ENCODE peak calls at places on chromosomes 5 and 9, in four cellular contexts. K, B, T and W are unnamed samples.

GRCh38 chr5:83000448-83000847 is 76.7 kb downstream of the TMEM167A start:
- DNase-seq in K (no peak), B (no peak), T (no peak), W (no peak)

GRCh38 chr9:78893758-78894157 is 596.8 kb downstream of the PSAT1 start:
- DNase-seq in K (no peak), B (no peak), T (no peak), W (no peak)

GRCh38 chr9:71349218-71349617 is 227.8 kb upstream of the TRPM3 start:
- DNase-seq in K (no peak), B (no peak), T (no peak), W (no peak)

GRCh38 chr5:168353216-168353957 is 61.9 kb downstream of the WWC1 start:
- DNase-seq in K (peak), B (no peak), T (no peak), W (no peak)

GRCh38 chr5:54404568-54404967 is 50.9 kb upstream of the HSPB3 start:
- DNase-seq in K (no peak), B (no peak), T (no peak), W (no peak)

GRCh38 chr9:2424564-2425153 is 196.9 kb upstream of the VLDLR start:
- DNase-seq in K (no peak), B (no peak), T (no peak), W (no peak)

GRCh38 chr9:16611969-16612368 is 258.5 kb downstream of the BNC2 start:
- DNase-seq in K (no peak), B (no peak), T (no peak), W (no peak)

GRCh38 chr5:61941637-61942036 is 364.4 kb upstream of the KIF2A start:
- DNase-seq in K (no peak), B (no peak), T (no peak), W (no peak)

GRCh38 chr5:175438234-175438857 is 5.6 kb downstream of the DRD1 start:
- DNase-seq in K (no peak), B (no peak), T (no peak), W (no peak)

GRCh38 chr5:170151105-170151831 is 45.6 kb downstream of the FOXI1 start:
- DNase-seq in K (peak), B (peak), T (peak), W (peak)

GRCh38 chr5:150644496-150644895 is 4.0 kb downstream of the SYNPO start:
- DNase-seq in K (no peak), B (peak), T (peak), W (no peak)

GRCh38 chr9:97419315-97419867 is 7.5 kb downstream of the TDRD7 start:
- DNase-seq in K (peak), B (no peak), T (no peak), W (no peak)

GRCh38 chr9:108257387-108257786 is 598.4 kb downstream of the ACTL7B start:
- DNase-seq in K (no peak), B (no peak), T (no peak), W (no peak)

GRCh38 chr5:126998201-126998631 is 32.1 kb downstream of the MARCHF3 start:
- DNase-seq in K (no peak), B (no peak), T (peak), W (no peak)

GRCh38 chr5:103347729-103348128 is 89.2 kb downstream of the MACIR start:
- DNase-seq in K (peak), B (no peak), T (no peak), W (no peak)

GRCh38 chr5:56910123-56910951 is 941 bp downstream of the SETD9 start:
- DNase-seq in K (no peak), B (peak), T (peak), W (peak)

GRCh38 chr9:128242828-128243485 is 32.9 kb downstream of the GOLGA2 start:
- DNase-seq in K (no peak), B (peak), T (peak), W (no peak)

GRCh38 chr5:23007762-23008161 is 154.6 kb upstream of the CDH12 start:
- DNase-seq in K (no peak), B (no peak), T (no peak), W (no peak)

GRCh38 chr5:17723876-17724275 is 89.6 kb downstream of the TAF11L14 start:
- DNase-seq in K (no peak), B (no peak), T (no peak), W (no peak)

GRCh38 chr9:114465906-114466900 is 39.1 kb downstream of the WHRN start:
- DNase-seq in K (no peak), B (no peak), T (no peak), W (no peak)

GRCh38 chr9:86827893-86828292 is 119.4 kb downstream of the GAS1 start:
- DNase-seq in K (no peak), B (no peak), T (no peak), W (no peak)

GRCh38 chr9:14347408-14348224 is 33.7 kb upstream of the NFIB start:
- DNase-seq in K (peak), B (peak), T (peak), W (peak)

GRCh38 chr9:132857601-132858342 is 20.3 kb downstream of the AK8 start:
- DNase-seq in K (no peak), B (no peak), T (peak), W (no peak)

GRCh38 chr5:133635051-133635450 is 22.7 kb upstream of the FSTL4 start:
- DNase-seq in K (peak), B (no peak), T (no peak), W (no peak)

GRCh38 chr5:154947778-154948177 is 6.9 kb downstream of the MRPL22 start:
- DNase-seq in K (no peak), B (no peak), T (no peak), W (no peak)

GRCh38 chr9:127779136-127779981 is 893 bp upstream of the SH2D3C start:
- DNase-seq in K (no peak), B (no peak), T (no peak), W (no peak)

GRCh38 chr5:163809480-163809879 is 304.1 kb downstream of the MAT2B start:
- DNase-seq in K (no peak), B (no peak), T (no peak), W (no peak)

GRCh38 chr9:78543353-78543752 is 246.4 kb downstream of the PSAT1 start:
- DNase-seq in K (no peak), B (no peak), T (no peak), W (no peak)

GRCh38 chr5:124650960-124651662 is 95.3 kb downstream of the ZNF608 start:
- DNase-seq in K (no peak), B (no peak), T (no peak), W (no peak)

GRCh38 chr9:33117816-33118215 is 41.3 kb upstream of the SMU1 start:
- DNase-seq in K (no peak), B (no peak), T (no peak), W (no peak)

GRCh38 chr9:84397151-84397728 is 56.7 kb upstream of the SLC28A3 start:
- DNase-seq in K (peak), B (peak), T (peak), W (no peak)

GRCh38 chr5:179720222-179720621 is 12.4 kb upstream of the MAML1 start:
- DNase-seq in K (no peak), B (no peak), T (no peak), W (no peak)

GRCh38 chr9:4713849-4714248 is 27.2 kb downstream of the AK3 start:
- DNase-seq in K (no peak), B (no peak), T (no peak), W (no peak)

GRCh38 chr5:133926960-133927615 is 41.3 kb downstream of the C5orf15 start:
- DNase-seq in K (peak), B (no peak), T (no peak), W (no peak)

GRCh38 chr9:14661421-14662059 is 31.7 kb downstream of the ZDHHC21 start:
- DNase-seq in K (peak), B (no peak), T (no peak), W (no peak)

GRCh38 chr9:20242767-20243166 is 379.5 kb downstream of the MLLT3 start:
- DNase-seq in K (no peak), B (no peak), T (no peak), W (no peak)

GRCh38 chr5:2177244-2177643 is 294.5 kb upstream of the IRX4 start:
- DNase-seq in K (no peak), B (no peak), T (no peak), W (no peak)

GRCh38 chr5:83177803-83178202 is 100.5 kb downstream of the XRCC4 start:
- DNase-seq in K (no peak), B (no peak), T (no peak), W (no peak)

DNA sequence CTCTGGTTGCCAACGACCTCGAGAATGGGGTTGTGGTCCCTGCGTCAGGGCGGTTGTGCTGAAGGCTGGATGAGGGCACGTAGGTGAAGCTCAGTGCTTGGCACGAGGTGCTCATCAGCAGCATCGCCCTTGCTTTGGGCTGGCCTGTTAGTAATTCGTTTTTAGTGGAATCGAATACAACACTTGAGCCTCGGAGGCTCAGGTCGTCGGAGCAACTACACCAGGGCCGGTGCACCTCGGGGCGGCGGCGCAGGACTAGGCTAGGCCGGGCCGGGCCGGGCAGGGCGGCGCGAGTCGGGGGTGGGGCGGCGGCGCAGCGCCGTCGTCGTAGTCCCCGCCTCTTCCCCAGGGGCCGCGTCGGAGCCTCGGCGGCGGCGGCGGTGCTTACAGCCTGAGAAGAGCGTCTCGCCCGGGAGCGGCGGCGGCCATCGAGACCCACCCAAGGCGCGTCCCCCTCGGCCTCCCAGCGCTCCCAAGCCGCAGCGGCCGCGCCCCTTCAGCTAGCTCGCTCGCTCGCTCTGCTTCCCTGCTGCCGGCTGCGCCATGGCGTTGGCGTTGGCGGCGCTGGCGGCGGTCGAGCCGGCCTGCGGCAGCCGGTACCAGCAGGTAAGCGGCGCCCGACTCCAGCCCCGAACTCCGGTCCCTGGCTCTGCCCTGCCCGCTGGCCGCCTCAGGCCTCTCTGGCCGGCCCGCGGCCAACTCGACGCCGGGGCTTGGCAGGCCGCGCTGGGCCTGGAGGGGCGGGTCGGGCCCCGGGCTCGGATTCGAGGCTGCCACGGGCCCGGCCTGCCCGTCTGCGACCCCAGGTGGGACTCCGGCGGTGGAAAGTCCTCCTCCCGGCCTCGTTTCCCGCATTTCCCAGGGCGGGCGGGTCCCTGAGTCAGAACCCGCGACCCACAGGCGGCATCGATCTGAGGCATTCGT is at the start of gene NDFIP1:
- DNase-seq in K (peak), B (peak), T (peak), W (peak)
- H3K27ac ChIP-seq in K (peak), B (peak), T (peak), W (peak)

GRCh38 chr5:39717186-39717897 is 292.6 kb upstream of the DAB2 start:
- DNase-seq in K (peak), B (no peak), T (no peak), W (no peak)

GRCh38 chr5:39713224-39713911 is 288.6 kb upstream of the DAB2 start:
- DNase-seq in K (peak), B (no peak), T (no peak), W (no peak)

GRCh38 chr5:39716532-39716971 is 291.8 kb upstream of the DAB2 start:
- DNase-seq in K (peak), B (peak), T (no peak), W (no peak)

GRCh38 chr5:39712316-39713223 is 287.8 kb upstream of the DAB2 start:
- DNase-seq in K (peak), B (no peak), T (no peak), W (no peak)

DNA sequence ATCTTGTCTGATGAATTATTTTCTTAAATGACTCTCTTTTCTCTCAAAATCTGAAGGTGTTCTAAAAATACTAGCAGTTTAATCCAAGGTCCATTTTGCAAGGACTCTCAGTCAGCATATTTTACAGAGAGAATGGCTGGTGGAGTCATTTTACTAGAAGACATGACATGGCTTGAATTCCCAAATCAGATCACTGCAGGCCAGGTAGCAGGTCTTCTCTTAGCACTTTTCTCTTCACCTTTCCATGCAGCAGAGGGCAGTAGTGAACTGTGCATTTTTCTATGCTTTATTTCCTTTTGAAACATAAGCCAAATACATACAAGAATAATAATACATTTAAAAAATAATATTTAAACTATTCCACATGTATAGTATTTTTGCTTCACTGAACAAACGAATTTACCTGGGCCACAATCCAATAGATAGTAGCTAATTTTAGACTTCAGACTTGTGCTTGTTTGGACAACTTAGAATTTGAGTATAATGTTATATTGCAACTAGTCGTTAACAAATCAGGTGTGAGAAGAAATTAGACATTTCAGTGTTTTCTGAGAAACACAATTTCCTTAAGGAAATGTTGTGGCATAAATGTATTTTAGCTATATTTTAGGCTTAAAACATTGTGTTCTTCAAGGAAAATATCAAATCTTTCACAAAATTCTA is 289.4 kb upstream of the DAB2 start:
- DNase-seq in K (peak), B (no peak), T (no peak), W (no peak)
- H3K27ac ChIP-seq in K (peak), B (no peak), T (no peak), W (no peak)

GRCh38 chr5:71938886-71939285 is 168.4 kb upstream of the MAP1B start:
- DNase-seq in K (peak), B (no peak), T (no peak), W (no peak)
- H3K27ac ChIP-seq in K (peak), B (no peak), T (no peak), W (no peak)

DNA sequence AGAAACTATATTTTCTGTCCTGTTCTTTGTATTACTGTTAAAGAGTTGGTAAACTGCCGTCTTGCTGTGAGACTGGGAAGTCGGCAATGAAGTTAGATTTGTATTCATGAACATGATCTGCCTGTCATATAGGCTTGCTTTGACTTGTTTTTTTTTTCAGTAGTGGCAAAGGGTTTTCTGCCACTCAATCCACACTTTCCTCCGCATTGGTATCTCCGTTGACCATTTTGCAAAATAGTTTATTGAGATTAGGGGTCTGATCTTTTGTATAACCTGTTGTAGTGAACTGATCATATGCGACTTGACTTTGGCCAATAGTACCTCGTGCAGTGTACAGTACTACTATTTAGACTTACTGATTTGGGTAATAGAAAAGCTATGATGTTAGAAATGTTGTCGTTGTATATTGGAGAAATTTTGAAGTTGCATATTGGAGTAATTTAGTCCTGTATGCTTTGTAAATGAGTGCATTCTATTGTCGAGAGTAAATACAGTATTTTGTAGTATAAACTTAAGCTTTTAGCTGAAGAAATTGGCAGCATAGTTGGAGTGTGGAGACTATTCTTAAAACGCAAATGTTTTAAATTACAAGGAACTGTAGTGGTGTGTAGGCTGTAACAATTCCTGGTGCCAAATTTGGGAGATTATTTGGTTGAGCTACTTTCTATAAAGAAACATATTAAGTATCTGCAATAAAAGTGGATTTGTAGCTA is 1.8 kb downstream of the DENND4C start:
- DNase-seq in K (peak), B (no peak), T (no peak), W (no peak)
- H3K27ac ChIP-seq in K (no peak), B (no peak), T (no peak), W (peak)

GRCh38 chr9:123349033-123349432 is 7.0 kb upstream of the CRB2 start:
- DNase-seq in K (no peak), B (no peak), T (no peak), W (no peak)
- H3K27ac ChIP-seq in K (no peak), B (no peak), T (no peak), W (no peak)

GRCh38 chr5:74390306-74390637 is 250.3 kb downstream of the ENC1 start:
- DNase-seq in K (no peak), B (no peak), T (no peak), W (no peak)

GRCh38 chr5:74382864-74383618 is 257.5 kb downstream of the ENC1 start:
- DNase-seq in K (peak), B (peak), T (peak), W (no peak)

GRCh38 chr5:74384851-74385250 is 255.7 kb downstream of the ENC1 start:
- DNase-seq in K (no peak), B (no peak), T (no peak), W (no peak)

GRCh38 chr5:74389531-74390305 is 250.8 kb downstream of the ENC1 start:
- DNase-seq in K (peak), B (no peak), T (no peak), W (no peak)

GRCh38 chr5:74386571-74387334 is 253.8 kb downstream of the ENC1 start:
- DNase-seq in K (peak), B (no peak), T (no peak), W (no peak)
- H3K27ac ChIP-seq in K (peak), B (no peak), T (no peak), W (peak)